ENCODE peak calls at places on chromosomes 5 and 9, in eight cellular contexts. P, F, T, X, E, L, C and Q are unnamed samples.

GRCh38 chr9:120937127-120937526 is 10.5 kb upstream of the TRAF1 start:
- DNase-seq in P (no peak), F (no peak), T (no peak), X (no peak), E (no peak), L (no peak), C (no peak), Q (no peak)

GRCh38 chr9:104927912-104928740 is at the start of gene ABCA1:
- DNase-seq in P (peak; percentile 78), F (peak; percentile 91), T (peak; percentile 92), X (peak; percentile 93), E (peak; percentile 93), L (peak; percentile 92), C (peak; percentile 79), Q (peak; percentile 95)

GRCh38 chr5:123358751-123359150 is 64.5 kb downstream of the CEP120 start:
- DNase-seq in P (no peak), F (no peak), T (no peak), X (no peak), E (no peak), L (no peak), C (no peak), Q (no peak)

GRCh38 chr5:178564386-178564785 is 25.8 kb downstream of the COL23A1 start:
- DNase-seq in P (no peak), F (no peak), T (no peak), X (no peak), E (no peak), L (no peak), C (no peak), Q (no peak)

GRCh38 chr5:56085205-56085604 is 90.4 kb upstream of the IL6ST start:
- DNase-seq in P (no peak), F (no peak), T (no peak), X (no peak), E (no peak), L (no peak), C (peak; percentile 30), Q (no peak)

GRCh38 chr5:144465441-144465840 is 294.8 kb downstream of the KCTD16 start:
- DNase-seq in P (no peak), F (no peak), T (no peak), X (no peak), E (no peak), L (no peak), C (peak; percentile 44), Q (no peak)

GRCh38 chr5:21391506-21391905 is 1403.5 kb upstream of the CDH18 start:
- DNase-seq in P (no peak), F (no peak), T (no peak), X (no peak), E (no peak), L (no peak), C (no peak), Q (no peak)

GRCh38 chr9:112203536-112203935 is 28.4 kb upstream of the SUSD1 start:
- DNase-seq in P (no peak), F (no peak), T (no peak), X (no peak), E (no peak), L (no peak), C (peak; percentile 73), Q (no peak)

GRCh38 chr9:33884856-33885701 is 68.1 kb downstream of the UBE2R2 start:
- DNase-seq in P (no peak), F (peak; percentile 55), T (no peak), X (peak; percentile 66), E (no peak), L (peak; percentile 78), C (peak; percentile 48), Q (peak; percentile 61)

GRCh38 chr9:6911901-6912650 is 154.3 kb downstream of the KDM4C start:
- DNase-seq in P (no peak), F (no peak), T (peak; percentile 13), X (no peak), E (no peak), L (no peak), C (no peak), Q (no peak)

GRCh38 chr9:131613921-131614320 is 68.6 kb downstream of the PRRT1B start:
- DNase-seq in P (no peak), F (no peak), T (no peak), X (no peak), E (no peak), L (no peak), C (no peak), Q (no peak)

GRCh38 chr5:150079655-150080461 is 6.5 kb downstream of the CSF1R start:
- DNase-seq in P (no peak), F (peak; percentile 11), T (no peak), X (no peak), E (peak; percentile 62), L (no peak), C (no peak), Q (no peak)
- H3K27ac ChIP-seq in P (no peak overlapping the region), F (no peak overlapping the region), T (no peak overlapping the region), X (no peak overlapping the region), E (no peak overlapping the region), L (no peak overlapping the region), C (no peak overlapping the region), Q (no peak overlapping the region)

DNA sequence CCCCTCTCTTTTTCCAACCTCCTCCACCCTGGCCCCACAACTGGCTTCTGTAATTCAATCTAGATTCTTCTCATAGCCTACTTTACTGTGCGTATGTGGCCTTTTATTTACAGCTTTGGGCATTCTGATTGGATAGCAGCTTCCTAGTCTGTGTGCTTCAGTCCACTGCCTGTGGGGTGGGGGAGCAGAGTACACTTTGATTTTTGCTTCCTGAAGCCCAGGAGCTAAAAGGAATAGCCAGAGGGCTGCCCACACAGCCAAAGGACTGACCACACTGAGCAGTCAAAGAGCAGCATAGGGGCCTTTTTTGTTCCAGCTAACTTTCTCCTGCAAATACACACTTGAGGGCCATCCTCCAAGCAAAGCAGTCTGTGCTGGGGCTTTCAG is 30.5 kb downstream of the RUSC2 start:
- DNase-seq in P (no peak), F (no peak), T (no peak), X (no peak), E (no peak), L (no peak), C (no peak), Q (peak; percentile 12)
- H3K4me1 ChIP-seq in P (peaks cover 50% of the 10 kb centered on the region), F (peaks cover 44% of the 10 kb centered on the region), T (no peaks in the 10 kb centered on the region), X (peaks cover 80% of the 10 kb centered on the region), E (peaks cover 60% of the 10 kb centered on the region), L (peaks cover 56% of the 10 kb centered on the region), C (peaks cover 73% of the 10 kb centered on the region), Q (peaks cover 83% of the 10 kb centered on the region)

GRCh38 chr5:127602481-127602880 is 46.4 kb upstream of the CTXN3 start:
- DNase-seq in P (no peak), F (no peak), T (no peak), X (no peak), E (no peak), L (no peak), C (no peak), Q (no peak)
- TF ChIP-seq CTCF in P (no peak), F (no peak), T (no peak), X (no peak), E (no peak), L (no peak), C (no peak), Q (no peak)

DNA sequence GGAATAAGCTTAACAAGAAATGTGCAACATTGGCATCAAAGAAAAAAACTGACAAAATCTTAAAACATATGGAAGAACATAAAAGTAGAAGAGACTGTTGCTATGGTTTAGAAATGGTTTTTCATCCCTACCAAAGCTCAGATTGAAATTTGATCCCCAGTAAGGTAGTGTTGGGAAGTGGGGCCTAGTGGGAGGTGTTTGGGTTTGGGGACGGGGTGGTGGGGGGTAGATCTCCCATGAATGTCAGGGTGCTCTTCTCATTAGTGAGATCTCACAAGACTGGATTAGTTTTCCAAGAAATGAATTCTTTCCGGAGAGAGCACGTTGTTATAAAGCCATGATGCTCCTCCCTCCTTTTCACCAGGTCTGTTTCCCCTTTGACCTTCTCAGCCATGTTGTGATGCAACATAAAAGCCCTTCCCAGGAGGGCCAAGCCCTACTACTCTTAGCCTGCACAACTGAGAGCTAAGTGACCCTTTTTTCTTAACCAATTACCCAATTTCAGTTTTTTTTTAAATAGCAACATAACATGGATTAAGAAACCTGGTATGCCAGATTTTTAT is 10.6 kb downstream of the TMEM167A start:
- DNase-seq in P (no peak), F (no peak), T (no peak), X (no peak), E (no peak), L (no peak), C (no peak), Q (no peak)
- H3K27ac ChIP-seq in P (no peak overlapping the region), F (no peak overlapping the region), T (no peak overlapping the region), X (no peak overlapping the region), E (no peak overlapping the region), L (no peak overlapping the region), C (no peak overlapping the region), Q (no peak overlapping the region)

GRCh38 chr5:14148483-14148882 is 5.3 kb downstream of the TRIO start:
- DNase-seq in P (no peak), F (no peak), T (no peak), X (no peak), E (no peak), L (no peak), C (no peak), Q (no peak)

GRCh38 chr5:14148890-14149671 is 5.9 kb downstream of the TRIO start:
- DNase-seq in P (no peak), F (no peak), T (no peak), X (no peak), E (no peak), L (no peak), C (no peak), Q (no peak)

GRCh38 chr5:14147210-14147609 is 4.1 kb downstream of the TRIO start:
- DNase-seq in P (no peak), F (no peak), T (no peak), X (no peak), E (no peak), L (no peak), C (no peak), Q (no peak)

GRCh38 chr5:14146725-14147124 is 3.6 kb downstream of the TRIO start:
- DNase-seq in P (no peak), F (no peak), T (no peak), X (no peak), E (no peak), L (no peak), C (no peak), Q (no peak)

GRCh38 chr5:14149672-14150053 is 6.5 kb downstream of the TRIO start:
- DNase-seq in P (no peak), F (no peak), T (no peak), X (no peak), E (no peak), L (no peak), C (no peak), Q (no peak)
- H3K4me1 ChIP-seq in P (peaks cover 59% of the 10 kb centered on the region), F (peaks cover 56% of the 10 kb centered on the region), T (peaks cover 35% of the 10 kb centered on the region), X (peaks cover 79% of the 10 kb centered on the region), E (peaks cover 65% of the 10 kb centered on the region), L (peaks cover 73% of the 10 kb centered on the region), C (peaks cover 71% of the 10 kb centered on the region), Q (peaks cover 34% of the 10 kb centered on the region)